ENCODE peak calls at places on chromosomes 3 and 15, in six cellular contexts. W, S, E, U, Q and G are unnamed samples.

GRCh38 chr3:149494022-149494758 is 19.7 kb downstream of the TM4SF4 start:
- DNase-seq in S (peak; percentile 46), W (peak; percentile 6), Q (peak; percentile 55), U (peak; percentile 21), E (peak; percentile 28), G (peak; percentile 61)

GRCh38 chr15:76193934-76194333 is 117.3 kb downstream of the ETFA start:
- DNase-seq in S (no peak), E (no peak), W (no peak), Q (no peak), U (no peak), G (no peak)

GRCh38 chr3:134328846-134329245 is 45.4 kb downstream of the AMOTL2 start:
- DNase-seq in U (no peak), S (no peak), W (no peak), E (no peak), Q (no peak), G (no peak)

GRCh38 chr3:42532229-42532628 is 29.8 kb downstream of the VIPR1 start:
- DNase-seq in Q (no peak), S (no peak), U (no peak), W (no peak), E (no peak), G (no peak)

GRCh38 chr3:161689699-161690098 is 193.1 kb downstream of the OTOL1 start:
- DNase-seq in W (no peak), Q (no peak), E (no peak), S (no peak), U (no peak), G (no peak)

GRCh38 chr15:27538325-27538724 is 560.8 kb downstream of the OCA2 start:
- DNase-seq in W (no peak), Q (no peak), E (no peak), U (no peak), S (no peak), G (no peak)

GRCh38 chr15:76169013-76169412 is 109.2 kb downstream of the TMEM266 start:
- DNase-seq in Q (no peak), S (no peak), U (no peak), W (no peak), E (peak; percentile 23), G (no peak)

GRCh38 chr15:92714071-92714456 is 58.5 kb upstream of the FAM174B start:
- DNase-seq in U (no peak), Q (no peak), S (no peak), W (no peak), E (no peak), G (no peak)

GRCh38 chr3:63900459-63900858 is 11.7 kb downstream of the SCAANT1 start:
- DNase-seq in S (no peak), Q (no peak), U (no peak), E (no peak), W (no peak), G (no peak)

GRCh38 chr3:29335921-29336320 is 55.0 kb downstream of the RBMS3 start:
- DNase-seq in S (no peak), Q (no peak), U (no peak), W (no peak), E (no peak), G (no peak)

GRCh38 chr3:16033889-16034687 is 140.4 kb upstream of the GALNT15 start:
- DNase-seq in W (no peak), Q (no peak), U (no peak), E (no peak), S (no peak), G (no peak)

GRCh38 chr3:157531771-157532170 is 28.6 kb upstream of the VEPH1 start:
- DNase-seq in Q (no peak), E (no peak), W (no peak), S (no peak), U (no peak), G (no peak)

GRCh38 chr15:75631935-75632334 is 6.4 kb upstream of the SNUPN start:
- DNase-seq in U (no peak), S (no peak), W (no peak), E (no peak), Q (no peak), G (no peak)

GRCh38 chr3:141366285-141367037 is 1.8 kb upstream of the ZBTB38 start:
- DNase-seq in S (no peak), W (no peak), U (peak; percentile 4), Q (no peak), E (peak; percentile 32), G (peak; percentile 58)

GRCh38 chr3:134377896-134378295 is 3.6 kb upstream of the AMOTL2 start:
- DNase-seq in U (no peak), W (no peak), S (no peak), Q (no peak), E (no peak), G (no peak)

GRCh38 chr3:1183320-1184048 is 90.7 kb downstream of the CNTN6 start:
- DNase-seq in W (no peak), E (no peak), U (no peak), Q (no peak), S (no peak), G (no peak)

GRCh38 chr15:68241088-68241935 is 11.8 kb upstream of the CLN6 start:
- DNase-seq in E (no peak), Q (no peak), U (no peak), S (no peak), W (no peak), G (no peak)

GRCh38 chr15:22786868-22787698 is 639 bp downstream of the NIPA1 start:
- DNase-seq in W (no peak), S (no peak), U (peak; percentile 37), E (no peak), Q (peak; percentile 55), G (no peak)

GRCh38 chr3:57794951-57795350 is 38.8 kb downstream of the SLMAP start:
- DNase-seq in W (no peak), Q (no peak), S (no peak), E (no peak), U (no peak), G (no peak)